ENCODE peak calls at places on chromosomes 6 and 20, in six cellular contexts. One of them, this sample, is unnamed.

GRCh38 chr20:45578151-45578660 is 878 bp downstream of the WFDC8 start:
- DNase-seq in transverse colon: no peak
- DNase-seq in heart left ventricle: no peak
- DNase-seq in foreskin keratinocyte: no peak
- DNase-seq in Caco-2: no peak
- DNase-seq in ascending aorta: no peak
- DNase-seq in this sample: no peak

GRCh38 chr20:34370062-34370461 is 7.0 kb downstream of the ITCH start:
- DNase-seq in transverse colon: no peak
- DNase-seq in heart left ventricle: no peak
- DNase-seq in foreskin keratinocyte: no peak
- DNase-seq in Caco-2: peak
- DNase-seq in ascending aorta: no peak
- DNase-seq in this sample: no peak

GRCh38 chr6:16961577-16961976 is 140.3 kb upstream of the STMND1 start:
- DNase-seq in transverse colon: no peak
- DNase-seq in heart left ventricle: no peak
- DNase-seq in foreskin keratinocyte: no peak
- DNase-seq in Caco-2: no peak
- DNase-seq in ascending aorta: no peak
- DNase-seq in this sample: no peak

GRCh38 chr6:15073883-15074465 is 171.9 kb upstream of the JARID2 start:
- DNase-seq in transverse colon: no peak
- DNase-seq in heart left ventricle: no peak
- DNase-seq in foreskin keratinocyte: no peak
- DNase-seq in Caco-2: no peak
- DNase-seq in ascending aorta: no peak
- DNase-seq in this sample: no peak

GRCh38 chr20:51156041-51156795 is 133.3 kb upstream of the KCNG1 start:
- DNase-seq in transverse colon: no peak
- DNase-seq in heart left ventricle: no peak
- DNase-seq in foreskin keratinocyte: no peak
- DNase-seq in Caco-2: no peak
- DNase-seq in ascending aorta: no peak
- DNase-seq in this sample: no peak

GRCh38 chr6:17418281-17419188 is 25.1 kb downstream of the CAP2 start:
- DNase-seq in transverse colon: no peak
- DNase-seq in heart left ventricle: no peak
- DNase-seq in foreskin keratinocyte: peak
- DNase-seq in Caco-2: no peak
- DNase-seq in ascending aorta: no peak
- DNase-seq in this sample: no peak

GRCh38 chr6:127186889-127187288 is 68.4 kb downstream of the RSPO3 start:
- DNase-seq in transverse colon: peak
- DNase-seq in heart left ventricle: peak
- DNase-seq in foreskin keratinocyte: no peak
- DNase-seq in Caco-2: peak
- DNase-seq in ascending aorta: peak
- DNase-seq in this sample: peak

GRCh38 chr6:43934183-43934802 is 164.3 kb downstream of the VEGFA start:
- DNase-seq in transverse colon: no peak
- DNase-seq in heart left ventricle: no peak
- DNase-seq in foreskin keratinocyte: no peak
- DNase-seq in Caco-2: peak
- DNase-seq in ascending aorta: no peak
- DNase-seq in this sample: no peak

GRCh38 chr6:132404330-132404729 is 3.1 kb upstream of the MOXD1 start:
- DNase-seq in transverse colon: no peak
- DNase-seq in heart left ventricle: no peak
- DNase-seq in foreskin keratinocyte: no peak
- DNase-seq in Caco-2: no peak
- DNase-seq in ascending aorta: no peak
- DNase-seq in this sample: no peak

GRCh38 chr6:99119109-99120031 is 171.6 kb upstream of the FBXL4 start:
- DNase-seq in transverse colon: no peak
- DNase-seq in heart left ventricle: no peak
- DNase-seq in foreskin keratinocyte: peak
- DNase-seq in Caco-2: no peak
- DNase-seq in ascending aorta: no peak
- DNase-seq in this sample: no peak

GRCh38 chr6:135780326-135780725 is 71.2 kb upstream of the PDE7B start:
- DNase-seq in transverse colon: no peak
- DNase-seq in heart left ventricle: no peak
- DNase-seq in foreskin keratinocyte: no peak
- DNase-seq in Caco-2: no peak
- DNase-seq in ascending aorta: no peak
- DNase-seq in this sample: no peak

GRCh38 chr20:58618694-58619540 is 32.2 kb upstream of the STX16 start:
- DNase-seq in transverse colon: no peak
- DNase-seq in heart left ventricle: no peak
- DNase-seq in foreskin keratinocyte: peak
- DNase-seq in Caco-2: peak
- DNase-seq in ascending aorta: no peak
- DNase-seq in this sample: no peak

GRCh38 chr6:92577077-92577719 is 842.2 kb downstream of the EPHA7 start:
- DNase-seq in transverse colon: no peak
- DNase-seq in heart left ventricle: no peak
- DNase-seq in foreskin keratinocyte: peak
- DNase-seq in Caco-2: peak
- DNase-seq in ascending aorta: no peak
- DNase-seq in this sample: no peak

GRCh38 chr6:26421259-26422144 is 18.8 kb upstream of the BTN3A3 start:
- DNase-seq in transverse colon: peak
- DNase-seq in heart left ventricle: peak
- DNase-seq in foreskin keratinocyte: peak
- DNase-seq in Caco-2: peak
- DNase-seq in ascending aorta: peak
- DNase-seq in this sample: peak

GRCh38 chr20:916125-916799 is at the start of gene ANGPT4:
- DNase-seq in transverse colon: no peak
- DNase-seq in heart left ventricle: no peak
- DNase-seq in foreskin keratinocyte: no peak
- DNase-seq in Caco-2: no peak
- DNase-seq in ascending aorta: no peak
- DNase-seq in this sample: no peak

GRCh38 chr6:125794342-125795137 is 3.8 kb downstream of the NCOA7 start:
- DNase-seq in transverse colon: no peak
- DNase-seq in heart left ventricle: no peak
- DNase-seq in foreskin keratinocyte: no peak
- DNase-seq in Caco-2: no peak
- DNase-seq in ascending aorta: no peak
- DNase-seq in this sample: no peak

GRCh38 chr6:27669278-27669797 is 196.4 kb upstream of the ZNF184 start:
- DNase-seq in transverse colon: no peak
- DNase-seq in heart left ventricle: no peak
- DNase-seq in foreskin keratinocyte: peak
- DNase-seq in Caco-2: no peak
- DNase-seq in ascending aorta: no peak
- DNase-seq in this sample: no peak

GRCh38 chr6:167130712-167131684 is 8.1 kb downstream of the CCR6 start:
- DNase-seq in transverse colon: no peak
- DNase-seq in heart left ventricle: no peak
- DNase-seq in foreskin keratinocyte: no peak
- DNase-seq in Caco-2: no peak
- DNase-seq in ascending aorta: no peak
- DNase-seq in this sample: no peak

GRCh38 chr6:156557269-156557885 is 219.8 kb upstream of the ARID1B start:
- DNase-seq in transverse colon: no peak
- DNase-seq in heart left ventricle: peak
- DNase-seq in foreskin keratinocyte: no peak
- DNase-seq in Caco-2: no peak
- DNase-seq in ascending aorta: no peak
- DNase-seq in this sample: no peak

GRCh38 chr6:111250743-111251406 is 163.6 kb downstream of the SLC16A10 start:
- DNase-seq in transverse colon: no peak
- DNase-seq in heart left ventricle: no peak
- DNase-seq in foreskin keratinocyte: no peak
- DNase-seq in Caco-2: no peak
- DNase-seq in ascending aorta: no peak
- DNase-seq in this sample: no peak

GRCh38 chr6:169479783-169480495 is 221.9 kb downstream of the WDR27 start:
- DNase-seq in transverse colon: no peak
- DNase-seq in heart left ventricle: no peak
- DNase-seq in foreskin keratinocyte: no peak
- DNase-seq in Caco-2: no peak
- DNase-seq in ascending aorta: no peak
- DNase-seq in this sample: no peak

GRCh38 chr20:62698231-62698630 is 10.4 kb upstream of the NTSR1 start:
- DNase-seq in transverse colon: no peak
- DNase-seq in heart left ventricle: no peak
- DNase-seq in foreskin keratinocyte: no peak
- DNase-seq in Caco-2: no peak
- DNase-seq in ascending aorta: no peak
- DNase-seq in this sample: no peak

GRCh38 chr6:1736346-1737105 is 126.8 kb downstream of the FOXC1 start:
- DNase-seq in transverse colon: no peak
- DNase-seq in heart left ventricle: no peak
- DNase-seq in foreskin keratinocyte: no peak
- DNase-seq in Caco-2: no peak
- DNase-seq in ascending aorta: no peak
- DNase-seq in this sample: no peak

GRCh38 chr6:37099442-37099841 is 70.5 kb upstream of the PIM1 start:
- DNase-seq in transverse colon: no peak
- DNase-seq in heart left ventricle: no peak
- DNase-seq in foreskin keratinocyte: peak
- DNase-seq in Caco-2: no peak
- DNase-seq in ascending aorta: no peak
- DNase-seq in this sample: no peak

DNA sequence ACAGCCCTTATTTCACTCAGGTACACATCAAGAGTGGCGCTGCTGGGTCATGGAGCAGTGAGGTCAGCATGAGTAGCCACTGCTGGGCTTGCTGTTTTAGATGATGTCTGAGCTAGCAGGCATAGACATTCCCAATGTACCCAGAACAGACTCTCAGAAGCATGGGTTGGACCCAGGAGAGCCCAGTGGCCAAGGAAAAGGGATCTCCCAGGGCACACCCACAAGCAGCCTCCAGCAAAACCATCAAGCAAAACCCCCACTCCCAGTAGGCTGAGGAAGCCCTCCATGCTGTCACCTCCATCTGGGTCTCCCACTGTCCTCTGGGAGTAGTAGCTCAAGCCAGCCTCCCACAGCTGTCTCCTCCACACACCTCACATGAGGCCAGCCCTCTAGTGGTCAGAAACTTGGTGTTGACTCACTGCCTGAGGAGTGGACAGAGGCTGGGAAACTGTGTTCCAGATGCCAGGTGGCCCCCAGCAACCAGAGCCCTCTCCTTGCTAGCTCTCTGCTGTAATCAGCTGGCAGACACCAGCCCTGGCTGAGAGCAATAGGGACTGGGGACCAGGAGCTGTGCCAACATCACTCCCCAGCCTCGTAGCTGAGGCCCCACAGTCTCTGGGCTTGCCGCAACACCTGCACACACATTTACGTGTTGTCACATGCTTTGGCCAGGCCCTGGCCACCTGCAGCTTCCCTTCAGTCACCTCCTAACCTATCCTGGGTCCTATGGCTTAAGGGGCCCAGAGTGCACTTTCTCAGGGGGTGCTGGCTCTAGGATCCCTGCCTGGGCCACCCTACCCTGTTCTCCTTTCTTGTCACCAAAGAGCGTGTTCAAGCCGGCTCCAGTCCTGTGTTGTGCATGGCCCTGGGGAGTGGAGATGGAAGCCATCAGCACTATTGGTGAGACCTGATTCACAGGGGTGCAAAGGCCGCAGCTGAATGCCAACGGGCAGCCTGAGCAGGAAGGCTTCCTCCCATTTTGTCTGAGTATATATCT is 1.9 kb upstream of the AP5S1 start:
- DNase-seq in transverse colon: peak
- DNase-seq in heart left ventricle: peak
- DNase-seq in foreskin keratinocyte: peak
- DNase-seq in Caco-2: peak
- DNase-seq in ascending aorta: no peak
- DNase-seq in this sample: no peak
- TF ChIP-seq CTCF in transverse colon: peak
- TF ChIP-seq CTCF in heart left ventricle: peak
- TF ChIP-seq CTCF in foreskin keratinocyte: peak
- TF ChIP-seq CTCF in Caco-2: peak
- TF ChIP-seq CTCF in ascending aorta: peak
- TF ChIP-seq CTCF in this sample: no peak

GRCh38 chr20:11912013-11912663 is 5.6 kb upstream of the BTBD3 start:
- DNase-seq in transverse colon: no peak
- DNase-seq in heart left ventricle: no peak
- DNase-seq in foreskin keratinocyte: peak
- DNase-seq in Caco-2: no peak
- DNase-seq in ascending aorta: no peak
- DNase-seq in this sample: no peak
- TF ChIP-seq CTCF in transverse colon: peak
- TF ChIP-seq CTCF in heart left ventricle: peak
- TF ChIP-seq CTCF in foreskin keratinocyte: peak
- TF ChIP-seq CTCF in Caco-2: peak
- TF ChIP-seq CTCF in ascending aorta: no peak
- TF ChIP-seq CTCF in this sample: no peak

DNA sequence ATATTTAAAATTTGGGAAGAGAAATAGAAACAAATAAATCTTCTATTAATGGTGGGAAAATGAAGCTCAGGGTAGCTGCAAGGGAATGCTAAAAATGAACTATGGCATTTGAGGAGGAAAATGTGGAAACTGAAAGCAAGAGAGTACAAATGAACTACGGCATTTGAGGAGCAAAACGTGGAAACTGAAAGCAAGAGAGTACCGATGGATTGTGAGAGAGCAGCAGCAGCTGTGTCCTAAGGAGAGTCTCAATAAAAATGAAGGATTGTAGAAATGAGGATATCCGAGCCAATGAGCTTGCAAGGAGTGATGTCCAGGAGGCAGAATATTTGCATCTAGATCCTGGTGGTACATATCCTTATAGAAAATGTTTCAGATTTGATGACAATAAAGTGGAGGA is 547.1 kb upstream of the ZNF337 start:
- DNase-seq in transverse colon: no peak
- DNase-seq in heart left ventricle: no peak
- DNase-seq in foreskin keratinocyte: no peak
- DNase-seq in Caco-2: no peak
- DNase-seq in ascending aorta: no peak
- DNase-seq in this sample: no peak
- TF ChIP-seq CTCF in transverse colon: no peak
- TF ChIP-seq CTCF in heart left ventricle: no peak
- TF ChIP-seq CTCF in foreskin keratinocyte: no peak
- TF ChIP-seq CTCF in Caco-2: no peak
- TF ChIP-seq CTCF in ascending aorta: no peak
- TF ChIP-seq CTCF in this sample: no peak

DNA sequence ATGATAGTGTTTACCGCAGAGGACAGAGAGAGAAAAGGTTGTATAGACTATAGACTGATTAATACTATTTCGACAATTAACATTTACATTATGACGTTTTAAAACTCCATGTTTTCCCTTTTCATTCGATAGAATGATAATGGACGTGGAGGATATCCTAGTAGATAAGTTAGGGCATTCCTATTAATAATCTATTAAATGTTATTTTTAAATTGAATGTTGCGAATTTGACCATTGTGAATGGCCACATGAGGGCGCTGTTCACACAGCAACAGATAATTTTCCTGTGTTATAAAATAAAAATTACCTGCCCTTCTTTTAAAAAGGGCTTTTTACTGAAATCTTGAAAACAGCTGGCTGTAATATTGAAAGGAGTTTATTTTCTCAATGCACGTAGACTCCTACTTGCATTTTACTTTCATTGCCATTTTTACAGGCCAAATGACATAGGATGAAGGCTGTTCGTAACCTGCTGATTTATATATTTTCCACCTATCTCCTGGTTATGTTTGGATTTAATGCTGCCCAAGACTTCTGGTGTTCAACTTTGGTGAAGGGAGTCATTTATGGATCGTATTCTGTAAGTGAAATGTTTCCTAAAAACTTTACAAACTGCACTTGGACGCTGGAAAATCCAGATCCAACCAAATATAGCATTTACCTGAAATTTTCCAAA is 3.3 kb downstream of the ADGRB3 start:
- DNase-seq in transverse colon: peak
- DNase-seq in heart left ventricle: peak
- DNase-seq in foreskin keratinocyte: no peak
- DNase-seq in Caco-2: no peak
- DNase-seq in ascending aorta: no peak
- DNase-seq in this sample: no peak
- TF ChIP-seq CTCF in transverse colon: peak
- TF ChIP-seq CTCF in heart left ventricle: peak
- TF ChIP-seq CTCF in foreskin keratinocyte: peak
- TF ChIP-seq CTCF in Caco-2: peak
- TF ChIP-seq CTCF in ascending aorta: peak
- TF ChIP-seq CTCF in this sample: no peak